ENCODE peak calls at places on chromosomes 3 and 15, in six cellular contexts. E is activated CD8-positive, alpha-beta T cell treated with anti-CD3 and anti-CD28 coated beads, Interleukin-2, amount 10 ng/mL, durations not matched to agents 7 days and 5 days; C is GM04503; D is activated T-cell treated with anti-CD3 and anti-CD28 coated beads for 4 hours; J is sigmoid colon; Q is hepatic stellate cell. O is an unnamed sample.

GRCh38 chr3:126351771-126352475 is 5.3 kb downstream of the KLF15 start:
- DNase-seq in J (peak; percentile 63), Q (no peak), D (no peak), C (no peak), E (no peak), O (no peak)

GRCh38 chr3:55458398-55458797 is 28.7 kb downstream of the WNT5A start:
- DNase-seq in Q (no peak), E (no peak), J (no peak), D (no peak), C (no peak), O (no peak)

GRCh38 chr3:112980080-112980479 is 5.2 kb upstream of the CD200R1 start:
- DNase-seq in E (no peak), D (no peak), C (no peak), J (no peak), Q (no peak), O (no peak)

GRCh38 chr15:91926871-91927270 is 73.4 kb downstream of the SLCO3A1 start:
- DNase-seq in D (no peak), E (no peak), Q (peak; percentile 63), C (no peak), J (no peak), O (no peak)

GRCh38 chr3:165642761-165643432 is 194.3 kb downstream of the BCHE start:
- DNase-seq in Q (peak; percentile 70), E (no peak), C (peak; percentile 83), D (no peak), J (peak; percentile 72), O (no peak)

GRCh38 chr3:9193633-9194032 is 55.8 kb downstream of the SRGAP3 start:
- DNase-seq in C (no peak), D (no peak), E (no peak), Q (no peak), J (peak; percentile 56), O (no peak)

GRCh38 chr3:197372076-197372661 is 73.8 kb upstream of the DLG1 start:
- DNase-seq in C (peak; percentile 89), Q (peak; percentile 72), E (no peak), D (no peak), J (peak; percentile 58), O (no peak)

GRCh38 chr3:186216903-186217819 is 108.3 kb upstream of the ETV5 start:
- DNase-seq in E (no peak), Q (no peak), D (no peak), J (no peak), C (no peak), O (no peak)

GRCh38 chr3:161498259-161498921 is 1.8 kb downstream of the OTOL1 start:
- DNase-seq in D (no peak), J (no peak), Q (no peak), E (no peak), C (no peak), O (no peak)

GRCh38 chr15:37813306-37813705 is 121.1 kb upstream of the TMCO5A start:
- DNase-seq in J (no peak), C (no peak), D (no peak), E (no peak), Q (no peak), O (no peak)

GRCh38 chr3:25910997-25911396 is 121.1 kb downstream of the OXSM start:
- DNase-seq in J (no peak), Q (no peak), E (peak; percentile 58), C (no peak), D (peak; percentile 20), O (peak; percentile 31)

GRCh38 chr3:174363256-174363655 is 495.9 kb upstream of the NAALADL2 start:
- DNase-seq in J (no peak), D (no peak), C (no peak), Q (no peak), E (no peak), O (no peak)

GRCh38 chr3:47780727-47781325 is 867 bp downstream of the SMARCC1 start:
- DNase-seq in D (no peak), E (no peak), J (no peak), Q (peak; percentile 16), C (no peak), O (no peak)

GRCh38 chr3:33067484-33067883 is 29.5 kb downstream of the GLB1 start:
- DNase-seq in E (no peak), C (no peak), J (no peak), Q (no peak), D (no peak), O (no peak)

GRCh38 chr15:76118767-76119166 is 59.0 kb downstream of the TMEM266 start:
- DNase-seq in E (no peak), C (no peak), D (no peak), Q (no peak), J (no peak), O (no peak)

GRCh38 chr15:85022860-85023403 is 41.3 kb downstream of the PDE8A start:
- DNase-seq in Q (no peak), D (no peak), J (no peak), E (no peak), C (no peak), O (no peak)

GRCh38 chr15:100536733-100537132 is 8.0 kb upstream of the CERS3 start:
- DNase-seq in J (no peak), E (no peak), D (no peak), C (no peak), Q (no peak), O (no peak)

GRCh38 chr3:172321035-172321434 is 127.2 kb downstream of the GHSR start:
- DNase-seq in J (no peak), Q (peak; percentile 64), E (no peak), C (no peak), D (no peak), O (no peak)

O was measured in HL-60.